ENCODE peak calls at places on chromosome 1, in nine cellular contexts. I is tibial artery, V is dorsolateral prefrontal cortex, O is BE2C, S is K562, Y is fibroblast of mammary gland, N is uterus, T is fibroblast of pulmonary artery, F is fibroblast of the aortic adventitia. P is an unnamed sample.

GRCh38 chr1:6554907-6555778 is at the start of gene TAS1R1:
- DNase-seq in I (peak; percentile 87), V (peak; percentile 44), O (peak; percentile 22), S (no peak), Y (no peak), N (peak; percentile 22), T (no peak), F (peak; percentile 28), P (peak; percentile 58)

GRCh38 chr1:2160691-2161320 is 33.8 kb downstream of the FAAP20 start:
- DNase-seq in I (no peak), V (no peak), O (no peak), S (no peak), Y (no peak), N (no peak), T (no peak), F (no peak), P (no peak)

GRCh38 chr1:244165701-244166100 is 114.6 kb downstream of the ZBTB18 start:
- DNase-seq in I (no peak), V (no peak), O (no peak), S (no peak), Y (no peak), N (no peak), T (no peak), F (no peak), P (no peak)

GRCh38 chr1:25802915-25803314 is 2.9 kb downstream of the SELENON start:
- DNase-seq in I (no peak), V (no peak), O (no peak), S (no peak), Y (no peak), N (no peak), T (no peak), F (no peak), P (no peak)

GRCh38 chr1:48203287-48203900 is 19.1 kb upstream of the SLC5A9 start:
- DNase-seq in I (no peak), V (no peak), O (no peak), S (peak; percentile 57), Y (peak; percentile 50), N (no peak), T (peak; percentile 44), F (peak; percentile 35), P (peak; percentile 4)

GRCh38 chr1:50426702-50427085 is 3.5 kb upstream of the DMRTA2 start:
- DNase-seq in I (no peak), V (no peak), O (no peak), S (no peak), Y (no peak), N (no peak), T (no peak), F (no peak), P (no peak)

GRCh38 chr1:112169517-112169916 is 180.0 kb upstream of the KCND3 start:
- DNase-seq in I (no peak), V (no peak), O (no peak), S (no peak), Y (no peak), N (no peak), T (no peak), F (no peak), P (no peak)

GRCh38 chr1:197911172-197911856 is 5.9 kb upstream of the LHX9 start:
- DNase-seq in I (no peak), V (no peak), O (peak; percentile 42), S (no peak), Y (no peak), N (no peak), T (no peak), F (no peak), P (no peak)

GRCh38 chr1:201894343-201895119 is 5.8 kb downstream of the SHISA4 start:
- DNase-seq in I (no peak), V (no peak), O (no peak), S (no peak), Y (no peak), N (peak; percentile 43), T (no peak), F (no peak), P (no peak)

GRCh38 chr1:87956072-87956471 is 627.4 kb downstream of the LMO4 start:
- DNase-seq in I (peak; percentile 86), V (no peak), O (peak; percentile 13), S (no peak), Y (peak; percentile 98), N (peak; percentile 33), T (peak; percentile 88), F (peak; percentile 97), P (peak; percentile 94)

GRCh38 chr1:181936269-181936668 is 125.2 kb downstream of the ZNF648 start:
- DNase-seq in I (no peak), V (no peak), O (no peak), S (peak; percentile 5), Y (no peak), N (no peak), T (no peak), F (no peak), P (no peak)

GRCh38 chr1:244224487-244225430 is 173.7 kb downstream of the ZBTB18 start:
- DNase-seq in I (no peak), V (no peak), O (no peak), S (no peak), Y (peak; percentile 26), N (no peak), T (peak; percentile 70), F (no peak), P (peak; percentile 45)

DNA sequence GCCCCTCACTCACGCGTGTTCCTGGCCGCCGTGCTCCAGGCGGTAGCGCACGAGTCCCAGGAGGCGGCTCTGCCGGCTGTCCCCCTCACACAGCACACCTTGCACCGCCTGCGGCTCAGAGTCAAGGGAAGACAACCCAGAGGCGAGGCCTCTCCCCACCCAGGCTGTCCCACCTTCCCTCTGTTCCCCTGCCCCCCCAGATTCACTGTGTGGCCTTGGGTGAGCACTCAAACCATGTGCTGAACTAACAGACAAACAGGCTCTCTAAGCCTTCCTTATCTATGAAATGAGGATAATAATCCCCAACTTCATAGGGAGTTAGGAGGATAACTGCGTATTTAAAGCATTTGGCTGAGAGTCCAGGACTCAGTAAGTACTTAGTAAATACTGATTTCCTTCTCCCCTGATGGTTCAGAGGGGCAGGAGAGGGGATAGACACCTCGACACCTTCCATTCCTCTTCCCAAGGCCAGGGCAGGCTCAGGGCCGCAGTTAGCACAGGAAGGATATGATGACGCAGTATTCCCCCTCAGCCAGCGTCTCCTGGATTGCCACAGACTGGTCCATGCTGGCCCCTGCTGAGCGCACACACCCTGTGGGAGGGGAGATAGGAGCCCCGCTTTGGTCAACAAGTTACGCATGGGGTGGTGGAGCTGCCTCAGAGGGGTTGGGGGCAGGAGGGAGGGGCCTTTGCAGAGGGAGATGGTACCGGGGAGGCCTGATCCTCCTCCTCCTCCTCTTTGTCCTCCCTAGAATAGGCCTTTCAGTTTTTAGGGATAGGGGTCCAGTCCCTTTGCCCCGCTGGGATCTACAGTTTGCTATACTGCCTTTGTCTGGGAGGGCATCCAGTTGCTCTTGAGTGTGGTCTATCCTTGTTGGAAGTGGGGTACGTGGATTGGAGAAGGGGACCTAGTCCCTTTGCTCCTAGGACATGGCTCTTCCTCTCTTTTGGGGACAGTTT is 830 bp downstream of the INPP5B start:
- DNase-seq in I (peak; percentile 90), V (peak; percentile 41), O (no peak), S (peak; percentile 91), Y (peak; percentile 90), N (peak; percentile 68), T (peak; percentile 98), F (peak; percentile 97), P (peak; percentile 83)
- H3K4me3 ChIP-seq in I (peak overlapping the region; percentile 83), V (peak overlapping the region; percentile 92), O (peak overlapping the region; percentile 66), S (peak overlapping the region; percentile 61), Y (peak overlapping the region; percentile 83), N (peak overlapping the region; percentile 80), T (peak overlapping the region; percentile 90), F (peak overlapping the region; percentile 93), P (peak overlapping the region; percentile 94)

GRCh38 chr1:37875833-37876232 is 16.4 kb upstream of the MTF1 start:
- DNase-seq in I (no peak), V (no peak), O (no peak), S (no peak), Y (peak; percentile 19), N (no peak), T (peak; percentile 38), F (no peak), P (peak; percentile 15)
- TF ChIP-seq CTCF in I (no peak), V (no peak), O (peak; percentile 18), S (no peak), Y (no peak), N (no peak), T (peak; percentile 23), F (no peak), P (peak; percentile 4)

DNA sequence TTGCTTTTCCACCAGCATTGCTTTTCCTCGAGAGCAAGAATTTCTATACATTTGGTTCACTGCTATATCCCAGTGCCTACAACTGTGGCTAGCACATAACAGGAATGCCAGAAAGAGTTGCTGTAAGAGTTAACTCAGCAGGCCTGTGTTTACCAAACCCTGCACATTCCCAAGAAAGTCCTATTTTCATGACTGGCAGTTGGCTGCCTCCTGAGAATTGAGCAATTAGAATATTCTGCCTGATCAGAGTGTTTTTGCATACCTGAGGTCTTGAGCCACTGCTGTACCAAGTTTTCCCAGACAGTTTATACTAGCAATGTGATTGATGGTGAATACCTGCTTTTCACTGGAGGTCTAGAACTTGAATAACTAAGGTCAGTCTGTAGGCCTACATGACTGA is 2.7 kb upstream of the GNPAT start:
- DNase-seq in I (no peak), V (no peak), O (no peak), S (no peak), Y (no peak), N (no peak), T (no peak), F (no peak), P (no peak)
- H3K4me3 ChIP-seq in I (no peak overlapping the region), V (no peak overlapping the region), O (no peak overlapping the region), S (no peak overlapping the region), Y (no peak overlapping the region), N (no peak overlapping the region), T (no peak overlapping the region), F (no peak overlapping the region), P (no peak overlapping the region)

GRCh38 chr1:38889589-38889988 is 8.2 kb upstream of the GJA9 start:
- DNase-seq in I (no peak), V (no peak), O (no peak), S (no peak), Y (no peak), N (no peak), T (no peak), F (no peak), P (no peak)

GRCh38 chr1:38888423-38889333 is 7.3 kb upstream of the GJA9 start:
- DNase-seq in I (no peak), V (no peak), O (no peak), S (no peak), Y (no peak), N (no peak), T (no peak), F (no peak), P (no peak)

GRCh38 chr1:38896169-38896568 is 14.8 kb upstream of the GJA9 start:
- DNase-seq in I (no peak), V (no peak), O (no peak), S (no peak), Y (no peak), N (no peak), T (no peak), F (no peak), P (no peak)

GRCh38 chr1:38892976-38893375 is 11.6 kb upstream of the GJA9 start:
- DNase-seq in I (no peak), V (no peak), O (no peak), S (no peak), Y (no peak), N (no peak), T (no peak), F (no peak), P (no peak)

DNA sequence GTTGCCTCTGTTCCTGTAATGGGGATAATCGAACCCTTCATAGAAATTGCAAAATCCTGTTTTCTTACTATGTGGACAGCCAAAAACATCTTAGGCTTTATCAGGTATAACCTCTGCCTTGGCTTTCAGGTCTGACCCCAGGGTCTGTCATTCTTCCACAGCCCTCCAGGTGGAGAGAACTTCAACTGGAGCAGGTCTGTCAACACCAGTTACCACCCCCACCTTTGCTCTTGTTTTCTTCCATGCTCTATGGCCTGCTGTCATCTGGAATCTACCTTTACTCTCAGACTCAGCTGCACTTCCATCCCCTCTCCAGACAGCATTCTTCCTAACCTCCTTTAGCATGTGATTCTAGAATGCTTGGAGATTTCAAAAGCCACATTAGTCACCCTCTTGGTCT is 10.4 kb upstream of the GJA9 start:
- DNase-seq in I (no peak), V (no peak), O (no peak), S (peak; percentile 66), Y (no peak), N (no peak), T (no peak), F (no peak), P (no peak)
- TF ChIP-seq CTCF in I (no peak), V (no peak), O (peak; percentile 6), S (peak; percentile 46), Y (peak; percentile 7), N (no peak), T (no peak), F (no peak), P (no peak)

P was measured in foreskin fibroblast.